ENCODE peak calls at places on chromosome 6, in four cellular contexts. V is pancreas, Y is left lung, D is upper lobe of left lung. T is an unnamed sample.

GRCh38 chr6:90413867-90414266 is 117.2 kb upstream of the BACH2 start:
- DNase-seq in Y (peak; percentile 57), V (no peak), D (peak; percentile 31), T (peak; percentile 46)

GRCh38 chr6:122789862-122790739 is 1.0 kb downstream of the SMPDL3A start:
- DNase-seq in D (peak; percentile 44), V (peak; percentile 44), Y (peak; percentile 49), T (no peak)

GRCh38 chr6:51684038-51684437 is 403.4 kb downstream of the PKHD1 start:
- DNase-seq in D (no peak), V (no peak), Y (no peak), T (no peak)

GRCh38 chr6:151482290-151482689 is 11.5 kb upstream of the CCDC170 start:
- DNase-seq in Y (no peak), D (no peak), V (no peak), T (no peak)

GRCh38 chr6:125104425-125104824 is 49.1 kb upstream of the TPD52L1 start:
- DNase-seq in V (no peak), D (no peak), Y (no peak), T (no peak)

GRCh38 chr6:158322724-158323560 is 10.7 kb downstream of the TULP4 start:
- DNase-seq in V (no peak), Y (no peak), D (no peak), T (no peak)

GRCh38 chr6:166268431-166268830 is 39.8 kb downstream of the PRR18 start:
- DNase-seq in Y (no peak), V (no peak), D (no peak), T (no peak)

GRCh38 chr6:117483004-117483644 is 650 bp downstream of the DCBLD1 start:
- DNase-seq in V (peak; percentile 76), Y (peak; percentile 61), D (peak; percentile 57), T (peak; percentile 87)

GRCh38 chr6:148525453-148525852 is 182.8 kb downstream of the SASH1 start:
- DNase-seq in Y (no peak), V (no peak), D (no peak), T (no peak)

GRCh38 chr6:67629268-67629667 is 1005.8 kb upstream of the ADGRB3 start:
- DNase-seq in V (no peak), D (no peak), Y (no peak), T (no peak)

GRCh38 chr6:11329841-11330765 is 97.6 kb upstream of the NEDD9 start:
- DNase-seq in Y (no peak), V (no peak), D (peak; percentile 61), T (no peak)

DNA sequence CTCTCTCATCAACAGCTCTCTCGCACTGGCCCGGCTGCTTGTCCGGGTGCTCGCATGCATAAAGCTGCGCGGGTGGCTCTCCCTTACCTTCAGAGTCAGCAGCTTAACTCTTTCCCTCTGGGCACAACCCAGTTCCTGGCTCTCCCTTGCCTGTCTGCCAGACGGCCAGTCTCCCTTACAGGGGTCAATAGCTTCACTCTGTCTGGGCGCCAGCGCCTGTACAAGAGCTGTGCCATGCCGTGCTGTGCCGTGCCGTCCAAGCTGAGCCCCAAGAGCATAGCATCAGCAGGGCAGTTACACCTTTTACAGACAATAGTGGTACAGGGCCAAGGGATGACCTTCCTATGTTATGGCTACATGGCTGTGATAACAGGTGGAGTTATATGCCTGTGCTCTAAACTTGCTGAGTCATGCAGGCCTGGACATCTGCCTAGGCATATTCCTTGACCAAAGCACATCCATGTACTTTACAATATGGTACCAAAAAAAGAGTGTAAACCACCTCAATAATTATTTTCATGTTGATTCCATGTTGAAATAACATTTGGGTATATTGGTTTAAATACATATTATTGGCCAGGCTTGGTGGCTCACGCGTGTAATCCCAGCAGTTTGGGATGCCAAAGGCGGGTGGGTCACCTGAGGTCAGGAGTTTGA is 47.9 kb downstream of the BLTP3A start:
- DNase-seq in Y (no peak), V (no peak), D (no peak), T (no peak)
- H3K36me3 ChIP-seq in Y (no peaks in the 10 kb centered on the region), V (peaks cover 35% of the 10 kb centered on the region), D (peaks cover 29% of the 10 kb centered on the region), T (no peaks in the 10 kb centered on the region)

GRCh38 chr6:110250058-110250457 is 69.8 kb downstream of the CDC40 start:
- DNase-seq in V (no peak), Y (no peak), D (no peak), T (no peak)
- H3K4me1 ChIP-seq in V (no peaks in the 10 kb centered on the region), Y (no peaks in the 10 kb centered on the region), D (no peaks in the 10 kb centered on the region), T (no peaks in the 10 kb centered on the region)

GRCh38 chr6:28245206-28245941 is 6.7 kb downstream of the ZKSCAN4 start:
- DNase-seq in Y (no peak), V (no peak), D (no peak), T (no peak)
- H3K36me3 ChIP-seq in Y (no peaks in the 10 kb centered on the region), V (peaks cover 16% of the 10 kb centered on the region), D (peaks cover 50% of the 10 kb centered on the region), T (peaks cover 6% of the 10 kb centered on the region)

GRCh38 chr6:17928514-17929430 is 58.7 kb downstream of the KIF13A start:
- DNase-seq in Y (no peak), D (no peak), V (no peak), T (no peak)
- H3K4me1 ChIP-seq in Y (peaks cover 12% of the 10 kb centered on the region), D (peaks cover 50% of the 10 kb centered on the region), V (peaks cover 26% of the 10 kb centered on the region), T (peaks cover 19% of the 10 kb centered on the region)

DNA sequence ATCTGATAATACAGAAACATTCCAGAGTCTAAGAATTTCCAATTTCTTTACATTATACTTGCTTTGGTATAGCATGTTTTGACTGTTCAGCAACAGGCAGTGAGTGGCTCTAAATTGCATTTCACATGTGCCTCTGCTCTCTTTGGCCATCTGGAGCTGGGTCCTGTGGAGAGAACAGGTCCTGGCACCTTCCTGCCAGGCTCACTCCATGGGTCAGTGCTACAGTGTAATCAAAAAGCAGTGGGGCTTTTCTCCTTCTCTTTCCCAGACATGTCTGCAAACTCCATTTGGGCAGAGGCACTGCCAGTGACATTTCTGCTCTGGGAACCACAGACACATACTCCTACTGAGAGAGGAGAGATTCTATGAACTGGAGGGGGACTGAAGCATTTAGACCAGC is 68.2 kb upstream of the TRAF3IP2 start:
- DNase-seq in Y (no peak), D (no peak), V (no peak), T (no peak)
- H3K36me3 ChIP-seq in Y (no peaks in the 10 kb centered on the region), D (peaks cover 64% of the 10 kb centered on the region), V (no peaks in the 10 kb centered on the region), T (peaks cover 3% of the 10 kb centered on the region)

GRCh38 chr6:159999240-159999671 is 30.4 kb downstream of the IGF2R start:
- DNase-seq in Y (no peak), D (no peak), V (no peak), T (no peak)
- H3K4me1 ChIP-seq in Y (no peaks in the 10 kb centered on the region), D (peaks cover 24% of the 10 kb centered on the region), V (peaks cover 3% of the 10 kb centered on the region), T (no peaks in the 10 kb centered on the region)

GRCh38 chr6:119218548-119218947 is 131.0 kb downstream of the MAN1A1 start:
- DNase-seq in V (no peak), D (no peak), Y (no peak), T (no peak)

GRCh38 chr6:119220452-119220851 is 129.1 kb downstream of the MAN1A1 start:
- DNase-seq in Y (no peak), V (no peak), D (no peak), T (no peak)

GRCh38 chr6:119215885-119216590 is 133.5 kb downstream of the MAN1A1 start:
- DNase-seq in V (no peak), D (no peak), Y (no peak), T (no peak)

GRCh38 chr6:119210596-119210995 is 132.1 kb upstream of the FAM184A start:
- DNase-seq in V (no peak), D (no peak), Y (no peak), T (no peak)

GRCh38 chr6:119215309-119215708 is 134.3 kb downstream of the MAN1A1 start:
- DNase-seq in D (no peak), V (no peak), Y (no peak), T (no peak)
- H3K36me3 ChIP-seq in D (no peaks in the 10 kb centered on the region), V (no peaks in the 10 kb centered on the region), Y (no peaks in the 10 kb centered on the region), T (no peaks in the 10 kb centered on the region)

DNA sequence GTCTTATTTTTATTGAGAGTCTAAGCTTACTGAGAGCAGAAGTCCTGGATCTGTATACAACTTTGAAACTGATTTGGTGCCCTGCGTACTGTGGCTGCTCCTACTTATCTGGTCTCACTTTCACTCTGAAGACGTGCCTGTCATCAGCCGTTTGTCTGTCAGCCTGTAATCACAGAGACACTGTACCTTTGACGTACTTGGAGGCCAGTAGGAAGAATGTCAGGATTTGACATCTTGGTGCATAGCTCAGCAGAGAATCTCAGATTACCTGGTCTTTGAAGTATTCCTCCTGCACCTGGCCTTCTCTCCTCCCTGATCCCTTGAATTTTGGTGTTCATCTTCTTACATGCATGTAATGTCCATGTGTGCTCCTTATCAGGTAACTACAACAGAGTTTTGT is 37.7 kb downstream of the DSE start:
- DNase-seq in Y (no peak), D (no peak), V (no peak), T (no peak)
- H3K4me1 ChIP-seq in Y (peaks cover 17% of the 10 kb centered on the region), D (peaks cover 22% of the 10 kb centered on the region), V (no peaks in the 10 kb centered on the region), T (peaks cover 3% of the 10 kb centered on the region)

GRCh38 chr6:30304002-30304401 is 22.7 kb upstream of the TRIM39 start:
- DNase-seq in D (no peak), V (no peak), Y (no peak), T (no peak)
- H3K36me3 ChIP-seq in D (peaks cover 14% of the 10 kb centered on the region), V (no peaks in the 10 kb centered on the region), Y (no peaks in the 10 kb centered on the region), T (peaks cover 8% of the 10 kb centered on the region)

GRCh38 chr6:35494161-35494563 is 2.7 kb downstream of the TEAD3 start:
- DNase-seq in D (no peak), V (no peak), Y (no peak), T (no peak)

GRCh38 chr6:35495258-35496035 is 1.4 kb downstream of the TEAD3 start:
- DNase-seq in Y (no peak), V (no peak), D (no peak), T (no peak)

GRCh38 chr6:35497571-35498406 is 910 bp upstream of the TEAD3 start:
- DNase-seq in D (peak; percentile 54), V (peak; percentile 61), Y (peak; percentile 56), T (peak; percentile 94)

GRCh38 chr6:35496851-35497570 is at the start of gene TEAD3:
- DNase-seq in Y (peak; percentile 63), V (no peak), D (peak; percentile 69), T (peak; percentile 92)

DNA sequence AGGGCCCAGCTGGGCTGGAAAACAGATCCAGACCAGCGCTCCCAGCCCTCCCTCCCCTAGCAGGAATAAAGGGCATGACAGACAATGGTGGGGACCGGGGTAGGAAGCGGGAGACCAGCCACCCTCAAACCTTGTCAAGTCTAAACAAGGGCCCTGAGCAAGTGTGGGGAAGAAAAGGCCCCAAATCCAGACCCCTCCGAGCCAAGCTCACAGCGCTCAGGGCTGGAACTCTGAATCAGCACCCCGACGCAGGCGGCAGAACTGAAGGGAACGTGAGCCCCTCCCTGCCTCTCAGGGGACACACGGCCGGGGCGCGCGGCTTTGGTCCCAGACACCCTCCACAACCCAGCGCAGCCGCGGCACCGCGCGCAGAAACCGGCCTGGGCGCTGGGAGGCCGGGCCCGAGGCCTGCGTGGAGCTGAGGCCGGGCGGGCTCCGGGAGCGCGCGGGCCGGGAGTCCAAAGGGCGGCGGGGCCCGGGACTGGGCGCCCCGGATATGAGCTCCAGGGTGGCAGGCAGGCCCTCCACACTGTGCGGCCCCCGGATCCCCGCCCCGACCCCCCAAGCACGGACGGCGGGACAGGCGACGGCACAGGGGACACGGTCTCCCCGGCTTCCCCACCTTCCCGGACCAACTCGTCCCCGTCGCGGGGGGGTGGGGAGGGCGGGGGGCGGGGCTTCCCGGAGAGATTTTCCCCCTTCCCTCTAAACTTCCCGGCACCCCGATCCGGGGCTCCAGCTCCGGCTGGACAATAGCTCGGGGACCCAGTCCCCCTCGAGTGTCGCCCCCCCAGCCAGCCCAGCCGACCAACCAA is 636 bp downstream of the TEAD3 start:
- DNase-seq in Y (no peak), V (peak; percentile 74), D (no peak), T (no peak)
- H3K4me1 ChIP-seq in Y (peaks cover 16% of the 10 kb centered on the region), V (no peaks in the 10 kb centered on the region), D (peaks cover 57% of the 10 kb centered on the region), T (no peaks in the 10 kb centered on the region)